ENCODE peak calls at places on chromosomes 1 and 21, in eight cellular contexts. U is stomach; M is cardiac muscle cell; G is colonic mucosa; K is mucosa of descending colon; D is adrenal gland; V is CD8-positive, alpha-beta memory T cell; P is HCT116. C is an unnamed sample.
A peak's percentile ranks its signal among the peaks of the same experiment; 100 is the strongest.

GRCh38 chr1:176957603-176958002 is 206.9 kb downstream of the ASTN1 start:
- DNase-seq in K (no peak), G (no peak), D (no peak), U (no peak), M (no peak), V (no peak), P (no peak), C (no peak)

GRCh38 chr1:116483481-116484309 is 87.1 kb downstream of the CD58 start:
- DNase-seq in K (peak; percentile 65), G (peak; percentile 82), P (no peak), D (no peak), V (no peak), U (peak; percentile 76), M (peak; percentile 81), C (peak; percentile 84)

GRCh38 chr1:147892731-147893214 is 9.8 kb upstream of the GJA8 start:
- DNase-seq in D (no peak), V (no peak), M (peak; percentile 72), U (no peak), G (peak; percentile 28), K (peak; percentile 26), P (peak; percentile 24), C (peak; percentile 49)

GRCh38 chr1:25572708-25573590 is 29.5 kb downstream of the LDLRAP1 start:
- DNase-seq in D (no peak), G (peak; percentile 63), P (no peak), V (peak; percentile 35), K (peak; percentile 77), M (peak; percentile 69), U (peak; percentile 62), C (peak; percentile 56)

GRCh38 chr1:114340906-114341698 is 169.9 kb downstream of the TRIM33 start:
- DNase-seq in K (no peak), G (no peak), V (peak; percentile 32), M (no peak), P (no peak), D (no peak), U (no peak), C (no peak)

GRCh38 chr1:162165528-162165927 is 96.0 kb downstream of the NOS1AP start:
- DNase-seq in K (no peak), D (no peak), G (no peak), P (no peak), M (no peak), V (no peak), U (no peak), C (no peak)

GRCh38 chr1:203796223-203796747 is 862 bp downstream of the ZBED6 start:
- DNase-seq in G (peak; percentile 51), D (peak; percentile 43), U (no peak), M (peak; percentile 55), K (no peak), P (no peak), V (peak; percentile 6), C (no peak)

GRCh38 chr1:51327386-51327785 is 3.0 kb downstream of the TTC39A start:
- DNase-seq in D (no peak), G (no peak), U (no peak), K (no peak), P (no peak), V (no peak), M (no peak), C (no peak)

GRCh38 chr1:78652019-78652560 is 2.5 kb downstream of the IFI44 start:
- DNase-seq in G (no peak), M (no peak), P (no peak), K (no peak), U (no peak), D (no peak), V (no peak), C (no peak)

GRCh38 chr1:78650114-78650513 is 483 bp downstream of the IFI44 start:
- DNase-seq in D (no peak), G (no peak), V (no peak), P (no peak), K (no peak), M (no peak), U (no peak), C (no peak)

GRCh38 chr1:78647238-78647637 is 2.4 kb upstream of the IFI44 start:
- DNase-seq in G (no peak), U (no peak), V (no peak), P (no peak), D (no peak), K (no peak), M (no peak), C (no peak)

GRCh38 chr1:78651247-78651646 is 1.6 kb downstream of the IFI44 start:
- DNase-seq in P (no peak), V (no peak), U (no peak), K (peak; percentile 10), D (no peak), G (no peak), M (no peak), C (no peak)

GRCh38 chr1:78649628-78650027 is at the start of gene IFI44:
- DNase-seq in G (peak; percentile 82), D (peak; percentile 85), V (peak; percentile 37), U (peak; percentile 90), K (peak; percentile 95), M (peak; percentile 6), P (no peak), C (peak; percentile 91)
- H3K4me3 ChIP-seq in G (peak within 1 kb of the TSS; percentile 8), D (no peak within 1 kb of the TSS), V (peak within 1 kb of the TSS; percentile 58), U (peak within 1 kb of the TSS; percentile 37), K (no peak within 1 kb of the TSS), M (no peak within 1 kb of the TSS), P (no peak within 1 kb of the TSS), C (peak within 1 kb of the TSS; percentile 8)

GRCh38 chr1:207814469-207814868 is 62.6 kb downstream of the CD46 start:
- DNase-seq in M (no peak), G (no peak), U (no peak), D (peak; percentile 17), K (no peak), V (no peak), P (no peak), C (no peak)
- H3K4me3 ChIP-seq in M (no peak overlapping the region), G (no peak overlapping the region), U (no peak overlapping the region), D (no peak overlapping the region), K (no peak overlapping the region), V (no peak overlapping the region), P (no peak overlapping the region), C (no peak overlapping the region)

DNA sequence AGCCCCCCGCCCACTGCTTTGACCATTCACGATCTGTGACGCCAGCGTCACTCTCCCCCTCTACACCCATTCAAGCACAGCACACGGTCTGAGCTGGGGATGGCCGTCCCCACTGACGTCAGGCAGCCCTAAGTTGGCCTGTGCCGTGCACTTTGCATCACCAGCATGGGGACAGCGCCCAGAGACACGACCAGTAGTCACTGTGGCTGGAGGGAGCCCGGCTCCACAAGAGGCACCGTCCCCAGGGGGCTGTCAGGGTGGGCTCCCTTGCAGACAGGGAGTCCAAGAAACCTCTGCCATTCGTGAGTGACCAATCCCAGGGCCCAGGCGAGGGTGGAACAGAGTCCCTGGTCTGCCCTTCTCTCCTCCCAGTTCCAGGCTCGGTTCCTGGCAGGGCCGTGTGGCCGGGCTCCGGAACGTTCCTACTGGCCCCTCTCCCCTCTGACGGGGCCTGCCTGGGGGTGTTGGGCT is 2.3 kb downstream of the KRTAP10-8 start:
- DNase-seq in G (no peak), V (no peak), U (no peak), K (no peak), M (no peak), D (no peak), P (no peak), C (no peak)
- H3K4me3 ChIP-seq in G (no peak overlapping the region), V (no peak overlapping the region), U (no peak overlapping the region), K (no peak overlapping the region), M (no peak overlapping the region), D (no peak overlapping the region), P (no peak overlapping the region), C (no peak overlapping the region)

GRCh38 chr1:224565186-224565585 is 50.9 kb upstream of the CNIH3 start:
- DNase-seq in D (peak; percentile 24), K (no peak), V (no peak), P (peak; percentile 71), M (no peak), G (no peak), U (no peak), C (no peak)

GRCh38 chr1:224564491-224565084 is 51.5 kb upstream of the CNIH3 start:
- DNase-seq in U (no peak), K (no peak), V (no peak), G (no peak), M (no peak), P (no peak), D (no peak), C (no peak)

GRCh38 chr1:224569276-224569675 is 46.8 kb upstream of the CNIH3 start:
- DNase-seq in G (no peak), V (no peak), D (no peak), M (no peak), U (no peak), P (no peak), K (no peak), C (no peak)

GRCh38 chr1:224563666-224564065 is 52.5 kb upstream of the CNIH3 start:
- DNase-seq in K (no peak), V (no peak), P (no peak), D (no peak), G (no peak), U (no peak), M (no peak), C (no peak)

GRCh38 chr1:224565611-224566406 is 50.3 kb upstream of the CNIH3 start:
- DNase-seq in P (no peak), K (no peak), U (no peak), D (no peak), V (no peak), M (no peak), G (no peak), C (no peak)
- H3K4me3 ChIP-seq in P (no peak overlapping the region), K (no peak overlapping the region), U (no peak overlapping the region), D (no peak overlapping the region), V (no peak overlapping the region), M (no peak overlapping the region), G (no peak overlapping the region), C (no peak overlapping the region)

DNA sequence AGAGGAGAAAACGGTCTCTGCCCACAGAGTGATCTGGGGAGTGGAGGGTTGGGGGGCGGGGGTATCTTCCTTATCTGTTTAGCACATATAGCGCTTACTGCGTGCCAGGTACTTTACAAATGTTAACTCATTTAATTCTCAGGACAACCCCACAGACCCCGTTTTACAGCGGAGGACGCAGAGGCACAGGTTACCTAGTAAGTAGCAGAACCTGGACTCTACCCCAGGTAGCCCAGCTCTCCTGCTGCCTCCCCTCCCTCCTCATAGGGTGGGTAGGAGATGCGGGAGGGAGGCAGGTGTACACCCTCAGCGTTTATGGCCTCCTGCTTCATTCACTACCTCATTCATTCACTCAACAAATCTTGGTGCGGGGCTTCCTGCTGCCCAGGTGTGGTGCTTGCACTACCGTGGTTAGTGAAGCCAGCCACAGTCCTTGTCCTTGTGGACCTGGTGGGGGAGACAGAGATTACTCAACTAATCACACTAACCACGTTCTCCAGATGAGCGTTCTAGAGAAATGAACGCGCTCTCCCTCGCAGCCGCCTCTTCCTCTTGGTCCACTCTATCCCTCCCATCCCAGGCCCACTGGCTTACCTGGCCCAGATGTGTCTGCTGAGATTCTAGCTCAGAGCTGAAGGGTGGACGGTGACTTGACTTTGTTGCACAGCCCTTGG is 102.0 kb downstream of the IER5 start:
- DNase-seq in U (no peak), K (no peak), D (no peak), M (no peak), G (no peak), V (no peak), P (no peak), C (peak; percentile 22)
- H3K4me3 ChIP-seq in U (peak overlapping the region; percentile 32), K (no peak overlapping the region), D (no peak overlapping the region), M (peak overlapping the region; percentile 29), G (no peak overlapping the region), V (no peak overlapping the region), P (no peak overlapping the region), C (peak overlapping the region; percentile 41)

C was measured in testis.